ENCODE peak calls at places on chromosomes 16 and 17, in nine cellular contexts. L, V, R, E, Y, A, C, D and W are unnamed samples.

GRCh38 chr16:64830653-64831052 is 291.2 kb downstream of the CDH11 start:
- DNase-seq in L (no peak), V (no peak), R (no peak), E (no peak), Y (no peak), A (no peak), C (peak), D (peak), W (no peak)

GRCh38 chr16:57998484-57998883 is 2.0 kb downstream of the ZNF319 start:
- DNase-seq in L (peak), V (no peak), R (peak), E (no peak), Y (peak), A (no peak), C (peak), D (peak), W (no peak)

GRCh38 chr16:29720703-29721102 is 25.1 kb downstream of the C16orf54 start:
- DNase-seq in L (no peak), V (no peak), R (no peak), E (no peak), Y (no peak), A (no peak), C (no peak), D (peak), W (no peak)

GRCh38 chr17:74356640-74357465 is 4.8 kb downstream of the BTBD17 start:
- DNase-seq in L (no peak), V (no peak), R (peak), E (no peak), Y (no peak), A (no peak), C (no peak), D (no peak), W (no peak)

GRCh38 chr16:1054660-1055556 is 17.6 kb upstream of the SSTR5 start:
- DNase-seq in L (peak), V (no peak), R (peak), E (peak), Y (peak), A (peak), C (no peak), D (peak), W (no peak)

GRCh38 chr16:76052725-76053124 is 224.5 kb upstream of the CNTNAP4 start:
- DNase-seq in L (no peak), V (no peak), R (no peak), E (no peak), Y (no peak), A (no peak), C (no peak), D (no peak), W (no peak)

GRCh38 chr17:4420692-4421131 is 13.0 kb upstream of the SPNS3 start:
- DNase-seq in L (peak), V (peak), R (peak), E (peak), Y (peak), A (peak), C (peak), D (peak), W (peak)

GRCh38 chr17:59764292-59764741 is 56.9 kb downstream of the VMP1 start:
- DNase-seq in L (no peak), V (no peak), R (no peak), E (no peak), Y (peak), A (no peak), C (no peak), D (peak), W (no peak)

GRCh38 chr16:19382887-19383816 is 34.5 kb upstream of the TMC5 start:
- DNase-seq in L (no peak), V (peak), R (peak), E (no peak), Y (no peak), A (no peak), C (no peak), D (no peak), W (peak)

GRCh38 chr17:1713878-1714487 is 3.8 kb upstream of the TLCD2 start:
- DNase-seq in L (no peak), V (no peak), R (peak), E (peak), Y (peak), A (peak), C (peak), D (no peak), W (no peak)

GRCh38 chr17:10638151-10638550 is 19.0 kb downstream of the MYH3 start:
- DNase-seq in L (no peak), V (no peak), R (no peak), E (no peak), Y (no peak), A (no peak), C (no peak), D (no peak), W (no peak)

GRCh38 chr16:28981517-28981916 is 3.3 kb upstream of the LAT start:
- DNase-seq in L (no peak), V (no peak), R (peak), E (peak), Y (peak), A (peak), C (no peak), D (no peak), W (no peak)